ENCODE peak calls at places on chromosomes 12 and 14, in five cellular contexts. One of them, this sample, is unnamed.

GRCh38 chr14:65373671-65374039 is 38.9 kb upstream of the FUT8 start:
- DNase-seq in uterus: no peak
- DNase-seq in heart left ventricle: no peak
- DNase-seq in kidney: no peak
- DNase-seq in colonic mucosa: no peak
- DNase-seq in this sample: no peak

GRCh38 chr14:65230287-65230728 is 128.0 kb upstream of the MAX start:
- DNase-seq in uterus: no peak
- DNase-seq in heart left ventricle: peak; percentile 80
- DNase-seq in kidney: no peak
- DNase-seq in colonic mucosa: no peak
- DNase-seq in this sample: no peak

GRCh38 chr12:113957627-113958026 is 8.5 kb downstream of the RBM19 start:
- DNase-seq in uterus: no peak
- DNase-seq in heart left ventricle: no peak
- DNase-seq in kidney: no peak
- DNase-seq in colonic mucosa: no peak
- DNase-seq in this sample: no peak

GRCh38 chr12:104953323-104953722 is 4.8 kb downstream of the SLC41A2 start:
- DNase-seq in uterus: no peak
- DNase-seq in heart left ventricle: no peak
- DNase-seq in kidney: no peak
- DNase-seq in colonic mucosa: peak; percentile 67
- DNase-seq in this sample: no peak

GRCh38 chr14:73725116-73726024 is 11.2 kb upstream of the PNMA1 start:
- DNase-seq in uterus: no peak
- DNase-seq in heart left ventricle: no peak
- DNase-seq in kidney: no peak
- DNase-seq in colonic mucosa: no peak
- DNase-seq in this sample: no peak

GRCh38 chr12:120367924-120368788 is 808 bp downstream of the MSI1 start:
- DNase-seq in uterus: peak; percentile 41
- DNase-seq in heart left ventricle: peak; percentile 25
- DNase-seq in kidney: no peak
- DNase-seq in colonic mucosa: no peak
- DNase-seq in this sample: no peak

GRCh38 chr12:5456906-5457305 is 25.0 kb downstream of the NTF3 start:
- DNase-seq in uterus: no peak
- DNase-seq in heart left ventricle: no peak
- DNase-seq in kidney: no peak
- DNase-seq in colonic mucosa: no peak
- DNase-seq in this sample: no peak

GRCh38 chr14:93381644-93382043 is 34.7 kb downstream of the COX8C start:
- DNase-seq in uterus: no peak
- DNase-seq in heart left ventricle: no peak
- DNase-seq in kidney: no peak
- DNase-seq in colonic mucosa: no peak
- DNase-seq in this sample: no peak

GRCh38 chr12:49489154-49489553 is 49.7 kb upstream of the KCNH3 start:
- DNase-seq in uterus: no peak
- DNase-seq in heart left ventricle: no peak
- DNase-seq in kidney: no peak
- DNase-seq in colonic mucosa: no peak
- DNase-seq in this sample: no peak

GRCh38 chr12:14545144-14546124 is 22.2 kb downstream of the PLBD1 start:
- DNase-seq in uterus: no peak
- DNase-seq in heart left ventricle: no peak
- DNase-seq in kidney: no peak
- DNase-seq in colonic mucosa: peak; percentile 56
- DNase-seq in this sample: no peak

GRCh38 chr14:104892517-104893434 is 27.7 kb downstream of the CEP170B start:
- DNase-seq in uterus: peak; percentile 15
- DNase-seq in heart left ventricle: peak; percentile 8
- DNase-seq in kidney: peak; percentile 73
- DNase-seq in colonic mucosa: peak; percentile 15
- DNase-seq in this sample: peak; percentile 17

GRCh38 chr14:99755629-99756603 is 37.3 kb upstream of the EML1 start:
- DNase-seq in uterus: peak; percentile 90
- DNase-seq in heart left ventricle: peak; percentile 82
- DNase-seq in kidney: peak; percentile 97
- DNase-seq in colonic mucosa: peak; percentile 64
- DNase-seq in this sample: peak; percentile 95

GRCh38 chr14:92652413-92653151 is 95.8 kb downstream of the LGMN start:
- DNase-seq in uterus: no peak
- DNase-seq in heart left ventricle: no peak
- DNase-seq in kidney: peak; percentile 72
- DNase-seq in colonic mucosa: no peak
- DNase-seq in this sample: no peak

GRCh38 chr14:81366259-81366658 is 33.9 kb downstream of the STON2 start:
- DNase-seq in uterus: no peak
- DNase-seq in heart left ventricle: no peak
- DNase-seq in kidney: no peak
- DNase-seq in colonic mucosa: no peak
- DNase-seq in this sample: no peak

GRCh38 chr12:53424626-53425514 is 1.2 kb downstream of the AMHR2 start:
- DNase-seq in uterus: no peak
- DNase-seq in heart left ventricle: no peak
- DNase-seq in kidney: peak; percentile 53
- DNase-seq in colonic mucosa: no peak
- DNase-seq in this sample: peak; percentile 86

GRCh38 chr14:70692210-70692609 is 50.5 kb downstream of the TTC9 start:
- DNase-seq in uterus: no peak
- DNase-seq in heart left ventricle: peak; percentile 13
- DNase-seq in kidney: no peak
- DNase-seq in colonic mucosa: no peak
- DNase-seq in this sample: peak; percentile 34

GRCh38 chr12:22443379-22444316 is 100.7 kb downstream of the C2CD5 start:
- DNase-seq in uterus: peak; percentile 43
- DNase-seq in heart left ventricle: peak; percentile 52
- DNase-seq in kidney: no peak
- DNase-seq in colonic mucosa: peak; percentile 62
- DNase-seq in this sample: peak; percentile 72
- TF ChIP-seq CTCF in uterus: peak; percentile 69
- TF ChIP-seq CTCF in heart left ventricle: peak; percentile 67
- TF ChIP-seq CTCF in kidney: peak; percentile 78
- TF ChIP-seq CTCF in colonic mucosa: peak; percentile 66
- TF ChIP-seq CTCF in this sample: peak; percentile 62

DNA sequence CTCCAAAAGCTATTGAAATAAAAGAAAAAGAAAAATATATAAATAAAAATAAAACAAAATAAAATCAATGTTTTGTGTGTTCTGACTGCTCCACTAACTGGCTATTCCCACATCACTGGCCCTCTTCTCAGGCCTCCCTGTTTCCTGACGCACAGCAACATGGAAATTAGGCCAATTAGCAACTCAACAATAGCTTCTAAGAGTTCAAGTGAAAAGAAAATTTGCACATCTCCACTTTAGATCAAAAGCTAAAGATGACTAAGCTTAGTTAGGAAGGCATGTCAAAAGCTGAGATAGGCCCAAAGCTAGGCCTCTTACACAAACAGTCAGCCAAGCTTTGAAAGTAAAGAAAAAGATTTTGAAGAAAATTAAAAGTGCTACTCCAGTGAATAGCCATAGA is 200.8 kb downstream of the DUSP6 start:
- DNase-seq in uterus: no peak
- DNase-seq in heart left ventricle: no peak
- DNase-seq in kidney: no peak
- DNase-seq in colonic mucosa: no peak
- DNase-seq in this sample: no peak
- H3K4me1 ChIP-seq in uterus: no peaks in the 10 kb centered on the region
- H3K4me1 ChIP-seq in heart left ventricle: no peaks in the 10 kb centered on the region
- H3K4me1 ChIP-seq in kidney: no peaks in the 10 kb centered on the region
- H3K4me1 ChIP-seq in colonic mucosa: no peaks in the 10 kb centered on the region
- H3K4me1 ChIP-seq in this sample: no peaks in the 10 kb centered on the region

GRCh38 chr14:33364536-33364935 is 425.9 kb downstream of the NPAS3 start:
- DNase-seq in uterus: no peak
- DNase-seq in heart left ventricle: no peak
- DNase-seq in kidney: no peak
- DNase-seq in colonic mucosa: no peak
- DNase-seq in this sample: no peak
- TF ChIP-seq CTCF in uterus: no peak
- TF ChIP-seq CTCF in heart left ventricle: no peak
- TF ChIP-seq CTCF in kidney: no peak
- TF ChIP-seq CTCF in colonic mucosa: no peak
- TF ChIP-seq CTCF in this sample: no peak

GRCh38 chr12:59027199-59027598 is 106.9 kb upstream of the LRIG3 start:
- DNase-seq in uterus: no peak
- DNase-seq in heart left ventricle: no peak
- DNase-seq in kidney: no peak
- DNase-seq in colonic mucosa: no peak
- DNase-seq in this sample: no peak
- H3K4me1 ChIP-seq in uterus: no peaks in the 10 kb centered on the region
- H3K4me1 ChIP-seq in heart left ventricle: no peaks in the 10 kb centered on the region
- H3K4me1 ChIP-seq in kidney: no peaks in the 10 kb centered on the region
- H3K4me1 ChIP-seq in colonic mucosa: no peaks in the 10 kb centered on the region
- H3K4me1 ChIP-seq in this sample: no peaks in the 10 kb centered on the region

DNA sequence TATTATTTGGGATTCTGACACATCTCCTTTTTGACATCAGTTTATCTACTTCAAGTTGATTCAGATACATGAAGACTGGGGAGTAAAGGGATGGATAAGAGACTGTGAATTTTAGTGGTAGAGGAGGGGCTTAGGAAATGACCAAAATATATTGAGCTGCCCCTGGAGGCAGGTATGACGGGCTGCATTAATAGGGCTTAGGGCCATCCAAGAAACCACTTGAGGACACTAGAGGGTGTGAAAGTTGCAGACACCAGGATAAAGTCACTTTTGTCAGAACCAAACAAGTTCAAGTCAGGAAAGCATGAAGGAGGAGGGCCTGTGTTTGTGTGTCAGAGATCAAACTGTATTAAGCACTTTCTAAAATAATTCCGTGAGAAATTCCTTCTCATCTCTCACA is 137.1 kb downstream of the SLC38A1 start:
- DNase-seq in uterus: no peak
- DNase-seq in heart left ventricle: no peak
- DNase-seq in kidney: no peak
- DNase-seq in colonic mucosa: no peak
- DNase-seq in this sample: no peak
- TF ChIP-seq CTCF in uterus: no peak
- TF ChIP-seq CTCF in heart left ventricle: no peak
- TF ChIP-seq CTCF in kidney: no peak
- TF ChIP-seq CTCF in colonic mucosa: peak; percentile 19
- TF ChIP-seq CTCF in this sample: no peak

GRCh38 chr12:40157307-40157706 is 51.4 kb upstream of the SLC2A13 start:
- DNase-seq in uterus: no peak
- DNase-seq in heart left ventricle: no peak
- DNase-seq in kidney: no peak
- DNase-seq in colonic mucosa: no peak
- DNase-seq in this sample: no peak
- H3K4me1 ChIP-seq in uterus: no peaks in the 10 kb centered on the region
- H3K4me1 ChIP-seq in heart left ventricle: no peaks in the 10 kb centered on the region
- H3K4me1 ChIP-seq in kidney: no peaks in the 10 kb centered on the region
- H3K4me1 ChIP-seq in colonic mucosa: no peaks in the 10 kb centered on the region
- H3K4me1 ChIP-seq in this sample: peaks cover 3% of the 10 kb centered on the region

GRCh38 chr12:40262657-40263056 is 37.9 kb downstream of the LRRK2 start:
- DNase-seq in uterus: no peak
- DNase-seq in heart left ventricle: no peak
- DNase-seq in kidney: no peak
- DNase-seq in colonic mucosa: no peak
- DNase-seq in this sample: no peak
- TF ChIP-seq CTCF in uterus: no peak
- TF ChIP-seq CTCF in heart left ventricle: no peak
- TF ChIP-seq CTCF in kidney: no peak
- TF ChIP-seq CTCF in colonic mucosa: no peak
- TF ChIP-seq CTCF in this sample: no peak

GRCh38 chr14:88026890-88027289 is 22.0 kb downstream of the GPR65 start:
- DNase-seq in uterus: no peak
- DNase-seq in heart left ventricle: no peak
- DNase-seq in kidney: no peak
- DNase-seq in colonic mucosa: no peak
- DNase-seq in this sample: no peak
- H3K4me1 ChIP-seq in uterus: no peaks in the 10 kb centered on the region
- H3K4me1 ChIP-seq in heart left ventricle: no peaks in the 10 kb centered on the region
- H3K4me1 ChIP-seq in kidney: no peaks in the 10 kb centered on the region
- H3K4me1 ChIP-seq in colonic mucosa: peaks cover 9% of the 10 kb centered on the region
- H3K4me1 ChIP-seq in this sample: peaks cover 13% of the 10 kb centered on the region

This sample was measured in adrenal gland.